ENCODE peak calls at places on chromosomes 11 and 22, in seven cellular contexts. A is GM06990, F is right lobe of liver, D is astrocyte of the spinal cord, T is AG10803, M is endothelial cell, N is cardiac muscle cell. H is an unnamed sample.
A peak's percentile ranks its signal among the peaks of the same experiment; 100 is the strongest.

GRCh38 chr11:64226507-64227051 is 505 bp downstream of the NUDT22 start:
- DNase-seq in T (no peak), D (no peak), A (peak; percentile 82), M (no peak), N (no peak), F (peak; percentile 61), H (peak; percentile 85)

GRCh38 chr11:2444301-2445106 is at the start of the genes KCNQ1 and TRPM5:
- DNase-seq in A (peak; percentile 39), N (peak; percentile 78), F (peak; percentile 55), D (no peak), M (peak; percentile 77), T (no peak), H (peak; percentile 88)

GRCh38 chr22:44385781-44386180 is 73.0 kb upstream of the SHISAL1 start:
- DNase-seq in F (peak; percentile 13), N (no peak), M (no peak), A (no peak), D (no peak), T (no peak), H (no peak)

GRCh38 chr22:24400726-24401596 is 26.4 kb upstream of the ADORA2A start:
- DNase-seq in D (no peak), M (no peak), A (no peak), T (peak; percentile 35), N (no peak), F (no peak), H (peak; percentile 48)

GRCh38 chr11:57251491-57252104 is 14.5 kb upstream of the APLNR start:
- DNase-seq in T (peak; percentile 30), N (peak; percentile 15), M (no peak), F (peak; percentile 31), A (no peak), D (peak; percentile 16), H (no peak)

GRCh38 chr22:46355369-46355995 is 20.0 kb downstream of the TRMU start:
- DNase-seq in N (peak; percentile 80), D (peak; percentile 53), T (peak; percentile 54), M (peak; percentile 83), A (no peak), F (peak; percentile 65), H (peak; percentile 84)

GRCh38 chr11:2380807-2381350 is 3.8 kb downstream of the CD81 start:
- DNase-seq in F (peak; percentile 86), M (no peak), T (no peak), N (no peak), D (no peak), A (peak; percentile 56), H (no peak)

GRCh38 chr11:24697722-24698121 is 200.9 kb downstream of the LUZP2 start:
- DNase-seq in T (no peak), M (no peak), N (no peak), A (no peak), D (peak; percentile 42), F (no peak), H (no peak)

GRCh38 chr11:85884581-85885021 is 29.4 kb downstream of the CCDC83 start:
- DNase-seq in F (no peak), T (peak; percentile 34), A (no peak), D (peak; percentile 13), N (no peak), M (no peak), H (no peak)

GRCh38 chr22:29603358-29604191 is at the start of gene NF2:
- DNase-seq in M (peak; percentile 96), D (peak; percentile 99), N (peak; percentile 99), F (peak; percentile 99), T (peak; percentile 99), A (peak; percentile 99), H (peak; percentile 99)
- TF ChIP-seq CTCF in M (no peak), D (no peak), N (no peak), F (no peak), T (no peak), A (no peak), H (peak; percentile 32)

DNA sequence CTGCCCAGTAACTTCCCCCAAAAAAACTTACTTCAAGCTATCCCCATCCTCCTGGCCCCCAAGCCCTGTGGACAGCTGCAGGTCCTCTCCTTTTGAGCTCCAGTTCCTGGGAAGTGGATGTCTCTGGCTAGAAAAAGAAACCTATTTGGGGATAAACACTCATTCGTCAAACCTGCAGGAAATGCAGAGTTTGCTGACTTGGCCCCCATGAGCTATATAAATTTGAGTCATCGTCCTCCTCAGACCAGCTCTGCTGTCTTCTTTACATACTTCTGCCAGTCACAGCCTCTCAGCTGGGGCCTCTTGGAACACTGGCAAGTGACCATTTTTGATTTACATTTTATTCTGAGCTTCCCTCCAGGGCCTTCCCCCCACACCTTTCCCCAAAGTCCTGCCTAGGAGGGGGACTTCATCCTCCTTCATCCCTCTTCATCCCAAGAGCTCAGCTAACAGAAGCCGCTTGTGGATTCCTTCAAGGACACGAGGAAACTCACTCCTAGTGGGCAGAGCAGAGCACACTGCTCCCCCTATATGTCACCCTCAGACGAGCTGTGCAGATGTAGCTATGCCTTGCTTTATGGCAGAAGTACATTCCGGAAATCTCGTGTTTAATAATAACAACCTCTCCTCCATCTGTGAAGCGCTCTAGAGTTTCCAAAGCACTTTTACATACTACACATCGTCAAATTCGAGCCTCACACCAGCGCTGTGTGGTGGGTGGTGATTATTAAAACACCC is 131.8 kb downstream of the FEZ1 start:
- DNase-seq in N (no peak), F (no peak), A (no peak), T (peak; percentile 29), D (peak; percentile 53), M (no peak), H (no peak)
- TF ChIP-seq CTCF in N (no peak), F (no peak), A (no peak), T (peak; percentile 29), D (peak; percentile 21), M (no peak), H (no peak)

DNA sequence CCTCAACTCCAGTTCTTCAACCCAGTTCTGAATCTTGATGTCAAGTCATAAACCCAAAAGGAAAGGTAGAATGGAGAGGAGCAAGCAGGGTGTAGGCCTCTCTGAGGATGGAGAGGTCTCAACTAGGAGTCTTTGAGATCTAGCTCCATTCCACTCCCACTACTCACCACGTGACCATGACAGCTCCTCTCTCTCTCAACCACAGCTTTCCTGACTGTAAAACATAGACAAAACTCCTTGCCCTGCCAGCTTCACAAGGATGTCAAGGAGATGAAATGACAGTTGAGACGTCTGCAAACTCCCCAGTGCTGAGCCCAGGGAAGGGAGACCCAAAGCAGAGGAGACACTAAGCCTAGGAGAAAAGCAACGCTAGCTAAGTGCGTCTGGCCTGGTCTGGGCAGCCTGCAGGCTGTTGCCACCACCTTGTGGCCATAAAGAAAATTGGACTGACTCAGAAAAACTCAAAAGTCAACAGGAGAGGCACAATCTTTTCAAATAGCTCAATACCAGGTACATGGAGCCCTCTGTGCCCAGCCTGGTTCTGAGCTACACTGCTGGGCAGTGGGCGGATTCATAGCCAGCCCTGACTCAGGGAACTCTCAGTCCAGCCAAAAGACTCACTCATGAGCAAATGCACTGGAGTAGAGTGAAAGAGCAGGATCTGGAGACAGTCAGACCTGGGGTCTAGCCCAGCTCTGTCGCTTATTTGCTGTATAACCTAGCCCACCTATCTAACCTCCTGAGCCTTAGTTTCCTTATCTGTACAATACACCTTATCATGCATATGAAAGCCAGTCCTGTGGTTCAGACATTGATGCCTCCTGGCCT is 3.4 kb downstream of the CLPB start:
- DNase-seq in A (no peak), T (peak; percentile 61), N (peak; percentile 67), M (peak; percentile 32), F (no peak), D (peak; percentile 67), H (peak; percentile 71)
- TF ChIP-seq CTCF in A (peak; percentile 79), T (peak; percentile 81), N (peak; percentile 79), M (peak; percentile 68), F (peak; percentile 76), D (peak; percentile 71), H (peak; percentile 80)

DNA sequence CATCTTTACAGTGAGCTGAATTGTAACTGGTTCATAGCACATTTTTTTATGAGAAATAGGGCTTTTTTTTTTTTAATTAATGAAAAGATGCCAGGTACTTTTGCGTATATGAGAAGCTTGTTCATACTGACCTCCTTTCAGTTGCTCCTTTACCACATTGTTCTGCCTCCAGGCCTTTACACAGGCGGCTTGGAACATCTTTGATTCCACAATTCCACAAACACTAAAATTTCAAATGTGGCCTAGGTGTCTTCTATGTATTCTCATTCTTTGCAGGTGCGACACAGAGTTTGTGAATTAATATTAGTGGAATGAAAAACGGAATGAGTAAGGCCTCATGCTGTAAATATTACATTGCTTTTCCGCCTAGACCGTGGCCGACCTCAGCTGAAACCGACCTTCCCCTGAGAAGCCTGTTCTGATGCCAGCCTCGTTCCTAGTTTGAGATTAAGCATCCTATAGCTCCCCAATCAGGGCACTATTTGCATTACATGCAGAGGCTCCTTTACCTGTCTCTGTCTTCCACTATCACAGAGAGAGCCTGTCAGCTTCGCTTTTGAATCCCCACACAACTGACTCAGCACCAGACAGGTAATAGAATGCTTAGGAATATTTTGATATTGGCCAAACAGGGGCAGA is 125.8 kb downstream of the LDLRAD3 start:
- DNase-seq in A (peak; percentile 58), F (no peak), M (peak; percentile 24), N (peak; percentile 41), T (no peak), D (no peak), H (no peak)
- TF ChIP-seq CTCF in A (no peak), F (no peak), M (no peak), N (no peak), T (no peak), D (no peak), H (peak; percentile 18)

H was measured in GM13977.